ENCODE peak calls at places on chromosomes 7 and 10, in eight cellular contexts. O is A549, E is tibial nerve, S is astrocyte, P is hepatocyte, Y is psoas muscle, V is Peyer's patch, G is heart right ventricle. T is an unnamed sample.

GRCh38 chr7:4179616-4180380 is 502.3 kb upstream of the FOXK1 start:
- DNase-seq in G (no peak), P (no peak), O (no peak), S (no peak), V (no peak), Y (peak; percentile 28), E (no peak), T (no peak)

GRCh38 chr7:127667751-127668530 is 15.9 kb downstream of the SND1 start:
- DNase-seq in O (no peak), S (no peak), G (no peak), P (no peak), V (no peak), Y (no peak), E (no peak), T (no peak)

GRCh38 chr10:22615819-22616499 is 98.4 kb downstream of the PIP4K2A start:
- DNase-seq in V (peak; percentile 76), O (no peak), P (peak; percentile 40), E (peak; percentile 21), Y (no peak), S (peak; percentile 66), G (no peak), T (no peak)

GRCh38 chr7:909358-910329 is 33.3 kb downstream of the GET4 start:
- DNase-seq in E (peak; percentile 82), O (peak; percentile 42), G (peak; percentile 62), P (peak; percentile 65), V (peak; percentile 80), S (no peak), Y (peak; percentile 79), T (no peak)

GRCh38 chr7:150398965-150399320 is 19.8 kb downstream of the ZNF775 start:
- DNase-seq in E (no peak), V (no peak), Y (no peak), P (no peak), S (no peak), G (no peak), O (no peak), T (no peak)

GRCh38 chr7:138755831-138756590 is 41.8 kb upstream of the TMEM213 start:
- DNase-seq in Y (no peak), O (no peak), V (no peak), E (no peak), P (no peak), G (no peak), S (no peak), T (no peak)

GRCh38 chr10:132974249-132974796 is 32.0 kb upstream of the CFAP46 start:
- DNase-seq in E (no peak), V (no peak), S (no peak), Y (peak; percentile 34), O (no peak), G (no peak), P (no peak), T (no peak)

GRCh38 chr10:9209105-9209798 is 1154.8 kb downstream of the GATA3 start:
- DNase-seq in Y (peak; percentile 64), S (peak; percentile 15), V (peak; percentile 34), O (peak; percentile 68), P (peak; percentile 70), E (peak; percentile 66), G (peak; percentile 39), T (peak; percentile 74)

GRCh38 chr7:157150825-157151412 is 12.2 kb downstream of the UBE3C start:
- DNase-seq in S (peak; percentile 48), G (peak; percentile 29), V (no peak), E (no peak), P (peak; percentile 71), Y (peak; percentile 86), O (no peak), T (no peak)

GRCh38 chr10:131901181-131901829 is 497 bp downstream of the PPP2R2D start:
- DNase-seq in S (no peak), E (no peak), P (peak; percentile 80), V (peak; percentile 63), Y (peak; percentile 74), G (peak; percentile 29), O (no peak), T (peak; percentile 72)

GRCh38 chr7:39969431-39969830 is 19.4 kb downstream of the CDK13 start:
- DNase-seq in E (no peak), Y (no peak), O (no peak), G (no peak), P (no peak), V (no peak), S (no peak), T (no peak)

GRCh38 chr7:26789481-26790175 is 74.8 kb downstream of the SKAP2 start:
- DNase-seq in E (no peak), S (no peak), V (no peak), P (no peak), O (no peak), G (no peak), Y (no peak), T (no peak)

GRCh38 chr7:42493436-42494198 is 256.6 kb upstream of the GLI3 start:
- DNase-seq in G (peak; percentile 80), Y (peak; percentile 86), P (peak; percentile 86), V (peak; percentile 19), S (peak; percentile 93), O (peak; percentile 17), E (peak; percentile 75), T (no peak)

GRCh38 chr7:158026636-158027265 is 560.9 kb downstream of the PTPRN2 start:
- DNase-seq in Y (no peak), E (no peak), V (no peak), S (no peak), O (no peak), P (no peak), G (no peak), T (no peak)

GRCh38 chr10:44571701-44572100 is 186.8 kb upstream of the CXCL12 start:
- DNase-seq in V (no peak), O (no peak), Y (no peak), P (no peak), E (no peak), S (peak; percentile 59), G (no peak), T (no peak)

GRCh38 chr7:130096243-130096827 is 26.0 kb downstream of the KLHDC10 start:
- DNase-seq in S (no peak), G (no peak), Y (no peak), P (no peak), O (no peak), E (peak; percentile 17), V (no peak), T (no peak)

DNA sequence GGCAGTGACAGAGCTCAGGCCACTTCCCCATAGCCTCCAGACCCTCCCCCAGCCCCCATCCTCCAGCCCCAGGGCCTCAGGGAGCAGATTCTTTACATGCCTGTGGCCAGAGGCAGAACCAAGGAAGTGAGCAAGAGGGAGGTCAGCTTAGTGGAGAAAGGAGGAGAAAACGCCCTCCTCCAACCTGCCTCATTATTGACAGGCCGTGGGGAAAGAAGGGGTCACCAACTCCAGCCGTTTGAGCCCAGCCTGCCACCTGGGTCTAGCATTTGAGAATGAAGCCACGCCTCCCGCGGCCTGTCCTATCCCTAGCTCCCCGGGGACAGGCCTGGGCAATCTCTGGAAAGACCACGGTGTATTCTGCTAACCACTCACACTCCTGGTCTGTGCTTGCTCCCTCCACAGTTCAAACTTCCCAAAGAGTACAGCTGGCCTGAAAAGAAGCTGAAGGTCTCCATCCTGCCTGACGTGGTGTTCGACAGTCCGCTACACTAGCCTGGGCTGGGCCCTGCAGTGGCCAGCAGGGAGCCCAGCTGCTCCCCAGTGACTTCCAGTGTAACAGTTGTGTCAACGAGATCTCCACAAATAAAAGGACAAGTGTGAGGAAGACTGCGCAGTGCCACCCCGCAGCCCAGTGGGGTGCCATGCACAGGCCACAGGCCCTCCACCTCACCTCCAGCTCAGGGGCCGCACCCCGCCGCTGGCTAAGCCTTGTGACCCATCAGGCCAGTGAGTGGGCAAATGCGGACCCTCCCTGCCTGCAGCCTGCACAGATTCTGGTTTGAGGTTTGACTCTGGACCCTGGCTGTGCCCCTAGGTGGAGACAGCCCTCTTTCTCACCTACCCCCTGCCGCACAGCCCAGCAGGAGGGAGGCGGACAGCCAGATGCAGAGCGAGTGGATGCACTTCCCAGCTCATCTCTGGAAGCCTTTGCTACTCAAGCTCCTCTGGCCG is 14.3 kb upstream of the TRIM8 start:
- DNase-seq in O (peak; percentile 32), S (peak; percentile 92), V (no peak), P (peak; percentile 40), G (no peak), E (no peak), Y (peak; percentile 59), T (no peak)
- TF ChIP-seq CTCF in O (no peak), S (no peak), V (no peak), P (no peak), G (no peak), E (no peak), Y (no peak), T (no peak)

DNA sequence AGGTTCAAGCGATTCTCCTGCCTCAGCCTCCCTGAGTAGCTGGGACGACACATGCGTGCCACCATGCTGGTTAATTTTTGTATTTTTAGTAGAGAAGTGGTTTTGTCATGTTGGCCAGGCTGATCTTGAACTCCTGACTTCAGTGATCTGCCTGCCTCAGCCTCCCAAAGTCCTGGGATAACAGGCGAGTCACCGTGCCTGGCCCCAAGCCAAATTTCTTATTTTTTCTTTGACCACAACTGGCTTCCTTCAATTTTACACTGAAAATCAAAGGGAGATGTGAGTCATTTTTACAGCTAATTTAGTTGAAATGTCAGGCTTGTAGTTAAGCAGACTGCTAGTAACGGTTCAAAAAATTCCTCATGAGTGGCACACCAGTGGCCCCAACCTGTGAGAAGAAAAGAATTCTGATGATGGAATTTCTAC is 7.8 kb downstream of the RNF216 start:
- DNase-seq in V (no peak), G (no peak), P (peak; percentile 50), E (no peak), O (peak; percentile 55), Y (no peak), S (peak; percentile 97), T (no peak)
- H3K4me1 ChIP-seq in V (peaks cover 8% of the 10 kb centered on the region), G (peaks cover 2% of the 10 kb centered on the region), P (no peaks in the 10 kb centered on the region), E (peaks cover 36% of the 10 kb centered on the region), O (peaks cover 38% of the 10 kb centered on the region), Y (peaks cover 36% of the 10 kb centered on the region), S (peaks cover 21% of the 10 kb centered on the region), T (peaks cover 50% of the 10 kb centered on the region)

DNA sequence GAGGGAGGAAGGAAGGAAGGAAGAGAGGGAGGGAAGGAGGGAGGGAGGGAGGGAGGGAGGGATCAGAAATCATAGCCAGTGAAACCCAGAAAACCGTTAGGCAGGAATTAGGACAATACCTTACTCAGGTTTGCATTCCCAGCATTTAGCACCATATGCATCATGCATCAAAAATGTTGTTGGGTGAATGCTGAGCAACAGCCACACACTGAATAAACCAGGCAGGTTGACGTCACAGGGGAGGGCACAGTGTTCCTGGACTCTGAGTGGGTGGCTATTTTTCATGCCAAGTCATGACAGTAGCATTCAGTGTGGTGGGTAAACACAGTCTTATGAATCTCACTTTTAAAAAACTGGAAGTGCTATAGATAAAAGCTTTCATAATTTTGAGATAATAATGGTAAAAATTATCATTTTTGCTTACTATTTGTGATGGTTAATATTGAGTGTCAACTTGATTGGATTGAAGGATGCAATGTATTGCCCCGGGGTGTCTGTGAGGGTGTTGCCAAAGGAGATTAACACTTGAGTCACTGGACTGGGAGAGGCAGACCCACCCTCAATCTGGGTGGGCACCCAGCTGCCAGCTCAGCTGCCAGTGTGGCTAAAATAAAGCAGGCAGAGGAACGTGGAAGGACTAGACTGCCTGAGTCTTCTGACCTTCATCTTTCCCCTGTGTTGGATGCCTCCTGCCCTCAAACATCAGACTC is 199.1 kb upstream of the PRKCQ start:
- DNase-seq in Y (no peak), G (peak; percentile 12), E (no peak), S (peak; percentile 97), V (no peak), O (peak; percentile 97), P (peak; percentile 68), T (no peak)
- H3K4me3 ChIP-seq in Y (no peak overlapping the region), G (no peak overlapping the region), E (no peak overlapping the region), S (no peak overlapping the region), V (no peak overlapping the region), O (peak overlapping the region; percentile 37), P (no peak overlapping the region), T (no peak overlapping the region)

DNA sequence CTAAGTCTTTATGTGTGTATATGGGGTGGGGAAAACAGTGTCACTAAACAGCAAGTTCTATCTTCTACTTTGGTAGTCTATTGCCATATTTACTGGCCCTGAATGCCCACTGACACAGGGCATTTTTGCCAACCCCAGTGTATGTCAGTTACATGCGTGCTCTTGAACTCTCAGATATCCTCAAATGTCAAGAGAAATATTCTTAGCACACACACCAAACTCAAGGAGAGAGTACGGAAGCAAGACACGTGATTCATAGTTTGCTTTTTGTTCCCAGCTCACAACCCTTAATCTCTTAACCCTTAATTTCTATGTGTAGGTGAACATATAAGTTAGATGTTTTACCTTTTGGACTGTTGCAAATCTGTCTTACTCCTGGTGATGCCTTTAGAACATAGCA is 39.3 kb downstream of the EPC1 start:
- DNase-seq in V (no peak), P (no peak), Y (no peak), O (no peak), G (no peak), E (no peak), S (no peak), T (no peak)
- TF ChIP-seq CTCF in V (no peak), P (no peak), Y (no peak), O (no peak), G (no peak), E (no peak), S (no peak), T (no peak)

T was measured in CD8-positive, alpha-beta T cell.